ENCODE peak calls at places on chromosomes 6 and 20, in nine cellular contexts. U, Z, T, P, G, L, Y, A and S are unnamed samples.

GRCh38 chr20:59825944-59826759 is 107.3 kb downstream of the SYCP2 start:
- DNase-seq in U (no peak), Z (no peak), T (no peak), P (peak), G (no peak), L (no peak), Y (no peak), A (peak), S (no peak)

GRCh38 chr20:47143658-47144057 is 212.8 kb downstream of the ZMYND8 start:
- DNase-seq in U (no peak), Z (no peak), T (no peak), P (no peak), G (no peak), L (no peak), Y (no peak), A (no peak), S (no peak)

GRCh38 chr6:31720196-31720770 is 1.3 kb downstream of the LY6G6C start:
- DNase-seq in U (no peak), Z (no peak), T (no peak), P (no peak), G (no peak), L (no peak), Y (no peak), A (no peak), S (no peak)

GRCh38 chr20:33183292-33183691 is 15.3 kb downstream of the BPIFA2 start:
- DNase-seq in U (no peak), Z (no peak), T (no peak), P (no peak), G (no peak), L (no peak), Y (no peak), A (no peak), S (no peak)

GRCh38 chr6:138570716-138571020 is 71.4 kb upstream of the NHSL1 start:
- DNase-seq in U (no peak), Z (peak), T (no peak), P (no peak), G (no peak), L (no peak), Y (no peak), A (no peak), S (no peak)

GRCh38 chr20:52190437-52191131 is 995 bp downstream of the ZFP64 start:
- DNase-seq in U (peak), Z (peak), T (peak), P (no peak), G (no peak), L (no peak), Y (peak), A (peak), S (no peak)

GRCh38 chr6:44226368-44227137 is 3.2 kb downstream of the SLC29A1 start:
- DNase-seq in U (no peak), Z (no peak), T (peak), P (no peak), G (no peak), L (no peak), Y (peak), A (no peak), S (no peak)

GRCh38 chr20:58778774-58779173 is 71.9 kb downstream of the GNAS-AS1 start:
- DNase-seq in U (no peak), Z (no peak), T (no peak), P (no peak), G (no peak), L (no peak), Y (no peak), A (no peak), S (peak)

GRCh38 chr20:44153636-44154043 is 33.3 kb downstream of the JPH2 start:
- DNase-seq in U (no peak), Z (peak), T (no peak), P (no peak), G (no peak), L (no peak), Y (no peak), A (no peak), S (no peak)

GRCh38 chr6:150929403-150929802 is 63.9 kb downstream of the MTHFD1L start:
- DNase-seq in U (no peak), Z (no peak), T (no peak), P (no peak), G (no peak), L (no peak), Y (no peak), A (no peak), S (no peak)

GRCh38 chr6:132570221-132570777 is at the start of gene TAAR6:
- DNase-seq in U (no peak), Z (no peak), T (no peak), P (no peak), G (no peak), L (no peak), Y (no peak), A (no peak), S (no peak)

GRCh38 chr6:26398555-26398954 is 3.5 kb upstream of the BTN3A1 start:
- DNase-seq in U (no peak), Z (no peak), T (no peak), P (no peak), G (no peak), L (no peak), Y (no peak), A (no peak), S (no peak)

GRCh38 chr6:131832363-131832762 is 24.5 kb downstream of the ENPP1 start:
- DNase-seq in U (no peak), Z (no peak), T (no peak), P (no peak), G (no peak), L (no peak), Y (no peak), A (no peak), S (no peak)

GRCh38 chr20:5171790-5172164 is 45.0 kb downstream of the CDS2 start:
- DNase-seq in U (no peak), Z (no peak), T (no peak), P (no peak), G (no peak), L (no peak), Y (peak), A (no peak), S (no peak)

GRCh38 chr6:151044465-151045441 is 179.3 kb downstream of the MTHFD1L start:
- DNase-seq in U (no peak), Z (peak), T (no peak), P (peak), G (no peak), L (peak), Y (no peak), A (no peak), S (no peak)

GRCh38 chr6:150263765-150264415 is 104.9 kb upstream of the IYD start:
- DNase-seq in U (peak), Z (no peak), T (no peak), P (no peak), G (no peak), L (no peak), Y (no peak), A (no peak), S (no peak)

GRCh38 chr6:87102296-87102695 is 7.4 kb upstream of the CGA start:
- DNase-seq in U (peak), Z (no peak), T (no peak), P (no peak), G (no peak), L (no peak), Y (no peak), A (no peak), S (no peak)

GRCh38 chr6:87100216-87100615 is 5.3 kb upstream of the CGA start:
- DNase-seq in U (no peak), Z (peak), T (no peak), P (no peak), G (no peak), L (no peak), Y (no peak), A (no peak), S (no peak)

GRCh38 chr6:87104657-87105056 is 9.8 kb upstream of the CGA start:
- DNase-seq in U (no peak), Z (peak), T (no peak), P (no peak), G (no peak), L (no peak), Y (no peak), A (no peak), S (no peak)

GRCh38 chr6:87105823-87106222 is 10.9 kb upstream of the CGA start:
- DNase-seq in U (no peak), Z (peak), T (no peak), P (no peak), G (no peak), L (no peak), Y (no peak), A (no peak), S (no peak)

DNA sequence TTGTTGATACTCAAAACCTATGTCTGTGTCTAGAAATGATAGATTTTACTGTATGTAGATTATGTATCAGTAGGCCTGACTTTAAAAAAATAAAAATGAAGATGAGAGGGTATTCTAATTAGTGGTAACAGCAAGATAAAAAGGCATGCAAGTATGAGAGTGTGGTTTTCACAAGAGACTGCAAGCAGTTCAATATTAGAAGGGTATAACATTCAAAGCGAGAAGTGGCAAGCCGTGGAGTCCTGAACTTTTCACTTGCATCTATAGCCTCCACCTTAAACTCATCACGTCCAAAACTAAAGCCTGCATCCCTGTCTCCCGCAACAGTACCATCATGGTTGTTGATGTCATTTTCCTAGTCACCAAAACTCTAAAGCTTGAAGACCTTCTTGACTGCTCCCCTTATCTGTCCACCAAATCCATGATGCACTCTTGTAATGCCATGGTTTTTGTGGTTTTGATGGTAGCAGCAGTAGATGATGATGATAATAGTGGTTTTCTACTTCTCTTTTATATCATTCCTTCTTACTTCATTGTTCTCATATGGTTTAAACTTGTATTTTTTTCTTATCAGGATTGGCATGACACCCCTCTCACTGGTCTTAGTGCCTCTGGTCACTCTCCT is 9.2 kb upstream of the CGA start:
- DNase-seq in U (no peak), Z (no peak), T (no peak), P (no peak), G (no peak), L (no peak), Y (no peak), A (no peak), S (no peak)
- TF ChIP-seq CTCF in U (no peak), Z (no peak), T (no peak), P (no peak), G (no peak), L (no peak), Y (no peak), A (no peak), S (no peak)

GRCh38 chr6:135411339-135411738 is 86.2 kb downstream of the AHI1 start:
- DNase-seq in U (no peak), Z (no peak), T (no peak), P (no peak), G (no peak), L (no peak), Y (no peak), A (no peak), S (no peak)
- TF ChIP-seq CTCF in U (peak), Z (peak), T (no peak), P (no peak), G (peak), L (peak), Y (peak), A (peak), S (peak)

GRCh38 chr6:39731565-39731964 is 6.4 kb upstream of the KIF6 start:
- DNase-seq in U (no peak), Z (no peak), T (no peak), P (no peak), G (no peak), L (no peak), Y (no peak), A (peak), S (no peak)
- TF ChIP-seq CTCF in U (no peak), Z (peak), T (no peak), P (no peak), G (no peak), L (no peak), Y (peak), A (peak), S (no peak)

DNA sequence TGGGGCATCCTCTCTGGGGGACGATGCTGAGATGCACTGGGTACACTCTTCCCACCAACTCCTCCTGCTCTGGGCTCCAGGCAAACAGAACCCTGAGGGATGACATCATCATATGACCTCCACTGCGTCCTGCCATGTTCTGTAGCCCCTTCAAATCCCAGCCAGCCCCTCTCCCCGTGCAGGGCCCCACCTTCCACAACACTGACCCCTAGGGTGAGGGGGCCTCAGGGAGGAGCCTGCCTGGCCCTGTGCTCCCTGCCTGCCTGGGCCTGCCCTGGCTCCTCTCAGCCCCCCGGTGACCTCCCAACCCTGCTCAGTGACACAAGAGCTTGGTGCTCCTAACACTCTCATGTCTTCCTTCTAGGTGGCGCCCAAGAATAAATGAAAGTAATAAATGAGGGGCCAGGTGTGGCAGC is 9.6 kb upstream of the SPDEF start:
- DNase-seq in U (no peak), Z (no peak), T (no peak), P (no peak), G (no peak), L (no peak), Y (no peak), A (no peak), S (no peak)
- TF ChIP-seq CTCF in U (no peak), Z (no peak), T (no peak), P (no peak), G (no peak), L (no peak), Y (no peak), A (no peak), S (no peak)

DNA sequence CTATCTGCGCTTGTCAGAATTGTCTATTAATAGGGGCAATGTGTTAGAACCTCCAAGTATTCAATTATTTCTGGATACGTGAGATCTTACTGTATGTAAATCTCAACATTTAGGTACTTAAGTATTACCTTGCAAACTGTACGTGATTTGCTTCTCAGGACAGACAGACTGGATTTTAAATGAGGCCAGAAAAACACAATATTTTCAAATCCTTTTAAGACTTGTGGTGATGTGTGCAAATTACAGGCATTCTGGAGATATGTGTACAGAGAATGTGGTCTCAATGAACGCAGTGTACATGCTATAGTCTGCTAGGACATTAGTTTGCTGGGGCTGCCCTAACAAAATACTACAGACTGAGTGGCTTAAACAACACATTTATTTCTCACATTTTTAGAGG is 16.9 kb downstream of the CCR6 start:
- DNase-seq in U (no peak), Z (no peak), T (no peak), P (no peak), G (no peak), L (no peak), Y (no peak), A (no peak), S (no peak)
- TF ChIP-seq CTCF in U (no peak), Z (no peak), T (no peak), P (no peak), G (peak), L (no peak), Y (no peak), A (no peak), S (peak)